ENCODE peak calls at places on chromosomes 3 and 15, in nine cellular contexts. C is activated effector memory CD4-positive, alpha-beta T cell treated with anti-CD3 and anti-CD28 coated beads, Interleukin-2, amount 50 U/mL, for 16 hours; V is upper lobe of left lung; Z is activated CD4-positive, alpha-beta memory T cell treated with anti-CD3 and anti-CD28 coated beads, Interleukin-2, amount 10 ng/mL, durations not matched to agents 7 days and 5 days; D is iris pigment epithelial cell; E is anterior cingulate cortex; H is GM12891; G is D341Med; Q is hippocampal formation. P is an unnamed sample.

GRCh38 chr3:169250000-169250399 is 413.5 kb downstream of the MECOM start:
- DNase-seq in C (no peak), V (no peak), Z (no peak), D (no peak), E (no peak), H (no peak), G (no peak), Q (no peak), P (no peak)

GRCh38 chr15:77577350-77577749 is 55.4 kb downstream of the LINGO1 start:
- DNase-seq in C (no peak), V (no peak), Z (no peak), D (no peak), E (peak), H (no peak), G (peak), Q (peak), P (no peak)

GRCh38 chr15:95277266-95277665 is 1045.9 kb downstream of the MCTP2 start:
- DNase-seq in C (no peak), V (no peak), Z (no peak), D (peak), E (no peak), H (no peak), G (no peak), Q (no peak), P (no peak)

GRCh38 chr3:168040624-168041208 is 55.0 kb downstream of the GOLIM4 start:
- DNase-seq in C (no peak), V (no peak), Z (no peak), D (peak), E (no peak), H (no peak), G (peak), Q (peak), P (no peak)

GRCh38 chr15:29611057-29611456 is 211.2 kb downstream of the TJP1 start:
- DNase-seq in C (no peak), V (no peak), Z (no peak), D (no peak), E (no peak), H (no peak), G (no peak), Q (no peak), P (no peak)

GRCh38 chr3:186464424-186465093 is 79.6 kb downstream of the CRYGS start:
- DNase-seq in C (no peak), V (no peak), Z (no peak), D (no peak), E (no peak), H (no peak), G (no peak), Q (no peak), P (no peak)

GRCh38 chr15:66935688-66936087 is 129.7 kb upstream of the SMAD3 start:
- DNase-seq in C (no peak), V (no peak), Z (no peak), D (no peak), E (no peak), H (no peak), G (no peak), Q (no peak), P (no peak)

GRCh38 chr3:105504440-105504951 is 137.8 kb downstream of the ALCAM start:
- DNase-seq in C (no peak), V (no peak), Z (no peak), D (no peak), E (no peak), H (no peak), G (no peak), Q (no peak), P (no peak)

GRCh38 chr15:25903024-25903581 is 40.0 kb upstream of the ATP10A start:
- DNase-seq in C (no peak), V (peak), Z (no peak), D (no peak), E (no peak), H (no peak), G (no peak), Q (no peak), P (no peak)

GRCh38 chr3:17965331-17965730 is 222.9 kb upstream of the TBC1D5 start:
- DNase-seq in C (no peak), V (no peak), Z (no peak), D (no peak), E (no peak), H (no peak), G (no peak), Q (no peak), P (no peak)

GRCh38 chr15:79322306-79322705 is 11.4 kb downstream of the TMED3 start:
- DNase-seq in C (no peak), V (no peak), Z (no peak), D (no peak), E (no peak), H (no peak), G (no peak), Q (no peak), P (no peak)

GRCh38 chr3:114221881-114222264 is 15.5 kb downstream of the ZNF80 start:
- DNase-seq in C (no peak), V (no peak), Z (no peak), D (no peak), E (no peak), H (no peak), G (no peak), Q (no peak), P (no peak)

GRCh38 chr3:190671658-190672057 is 157.8 kb downstream of the IL1RAP start:
- DNase-seq in C (no peak), V (no peak), Z (no peak), D (peak), E (no peak), H (no peak), G (no peak), Q (no peak), P (no peak)

GRCh38 chr3:170632780-170633179 is 46.9 kb upstream of the SLC7A14 start:
- DNase-seq in C (no peak), V (no peak), Z (no peak), D (no peak), E (no peak), H (peak), G (no peak), Q (no peak), P (peak)

GRCh38 chr3:112149136-112149535 is 16.1 kb upstream of the GCSAM start:
- DNase-seq in C (no peak), V (no peak), Z (no peak), D (no peak), E (no peak), H (no peak), G (no peak), Q (no peak), P (no peak)

GRCh38 chr3:178288074-178288473 is 248.2 kb upstream of the KCNMB2 start:
- DNase-seq in C (no peak), V (no peak), Z (no peak), D (no peak), E (no peak), H (no peak), G (no peak), Q (no peak), P (no peak)

GRCh38 chr3:184241447-184242296 is 7.1 kb downstream of the ALG3 start:
- DNase-seq in C (no peak), V (peak), Z (no peak), D (no peak), E (no peak), H (no peak), G (peak), Q (no peak), P (no peak)

GRCh38 chr3:145243875-145244274 is 917.1 kb downstream of the PLOD2 start:
- DNase-seq in C (no peak), V (no peak), Z (no peak), D (peak), E (no peak), H (no peak), G (no peak), Q (no peak), P (no peak)

GRCh38 chr3:71258116-71258515 is 325.4 kb downstream of the FOXP1 start:
- DNase-seq in C (no peak), V (no peak), Z (no peak), D (peak), E (no peak), H (no peak), G (no peak), Q (no peak), P (no peak)

GRCh38 chr3:71586810-71587242 is 3.3 kb upstream of the FOXP1 start:
- DNase-seq in C (no peak), V (no peak), Z (no peak), D (no peak), E (no peak), H (no peak), G (no peak), Q (no peak), P (no peak)

GRCh38 chr3:192038726-192039125 is 577.8 kb downstream of the PYDC2 start:
- DNase-seq in C (no peak), V (no peak), Z (no peak), D (peak), E (no peak), H (no peak), G (no peak), Q (no peak), P (no peak)

GRCh38 chr3:15064299-15064834 is 748 bp downstream of the MRPS25 start:
- DNase-seq in C (peak), V (peak), Z (peak), D (peak), E (no peak), H (no peak), G (peak), Q (no peak), P (no peak)

GRCh38 chr15:65423977-65424679 is 1.4 kb upstream of the IGDCC4 start:
- DNase-seq in C (peak), V (no peak), Z (no peak), D (peak), E (no peak), H (no peak), G (no peak), Q (no peak), P (no peak)

GRCh38 chr15:78415284-78415683 is 22.7 kb upstream of the IREB2 start:
- DNase-seq in C (no peak), V (no peak), Z (no peak), D (peak), E (no peak), H (no peak), G (no peak), Q (no peak), P (no peak)

GRCh38 chr15:67146875-67147381 is 81.5 kb downstream of the SMAD3 start:
- DNase-seq in C (peak), V (no peak), Z (peak), D (peak), E (no peak), H (no peak), G (no peak), Q (no peak), P (no peak)

GRCh38 chr3:167684389-167684993 is 30.7 kb upstream of the WDR49 start:
- DNase-seq in C (no peak), V (no peak), Z (peak), D (peak), E (no peak), H (no peak), G (peak), Q (peak), P (peak)

GRCh38 chr15:67103021-67103420 is 37.6 kb downstream of the SMAD3 start:
- DNase-seq in C (no peak), V (no peak), Z (no peak), D (no peak), E (no peak), H (no peak), G (no peak), Q (no peak), P (no peak)

GRCh38 chr3:177601120-177601519 is 403.8 kb upstream of the TBL1XR1 start:
- DNase-seq in C (no peak), V (no peak), Z (no peak), D (no peak), E (no peak), H (no peak), G (no peak), Q (no peak), P (no peak)